ENCODE peak calls at places on chromosomes 7 and 10, in eight cellular contexts. One of them, this sample, is unnamed.

GRCh38 chr7:90594791-90595317 is 1.3 kb upstream of the CDK14 start:
- DNase-seq in RWPE2: peak
- DNase-seq in tibial artery: peak
- DNase-seq in stomach: no peak
- DNase-seq in heart left ventricle: peak
- DNase-seq in Peyer's patch: no peak
- DNase-seq in neural progenitor cell: peak
- DNase-seq in fibroblast of lung: peak
- DNase-seq in this sample: no peak

GRCh38 chr10:6083523-6084475 is 5.0 kb upstream of the RBM17 start:
- DNase-seq in heart left ventricle: no peak
- DNase-seq in RWPE2: no peak
- DNase-seq in neural progenitor cell: no peak
- DNase-seq in fibroblast of lung: no peak
- DNase-seq in stomach: no peak
- DNase-seq in tibial artery: no peak
- DNase-seq in Peyer's patch: no peak
- DNase-seq in this sample: peak

GRCh38 chr10:78277734-78278404 is 244.2 kb downstream of the RPS24 start:
- DNase-seq in tibial artery: peak
- DNase-seq in Peyer's patch: no peak
- DNase-seq in heart left ventricle: peak
- DNase-seq in fibroblast of lung: peak
- DNase-seq in neural progenitor cell: no peak
- DNase-seq in RWPE2: no peak
- DNase-seq in stomach: no peak
- DNase-seq in this sample: no peak

GRCh38 chr7:100465702-100466311 is 1.7 kb upstream of the SPACDR start:
- DNase-seq in neural progenitor cell: peak
- DNase-seq in stomach: peak
- DNase-seq in Peyer's patch: no peak
- DNase-seq in heart left ventricle: peak
- DNase-seq in RWPE2: no peak
- DNase-seq in fibroblast of lung: peak
- DNase-seq in tibial artery: peak
- DNase-seq in this sample: no peak

GRCh38 chr7:157576415-157576814 is 239.6 kb downstream of the DNAJB6 start:
- DNase-seq in RWPE2: no peak
- DNase-seq in fibroblast of lung: no peak
- DNase-seq in stomach: no peak
- DNase-seq in Peyer's patch: peak
- DNase-seq in tibial artery: no peak
- DNase-seq in neural progenitor cell: no peak
- DNase-seq in heart left ventricle: peak
- DNase-seq in this sample: peak

GRCh38 chr10:74150151-74151056 is at the start of gene AP3M1:
- DNase-seq in stomach: peak
- DNase-seq in Peyer's patch: peak
- DNase-seq in tibial artery: peak
- DNase-seq in heart left ventricle: peak
- DNase-seq in fibroblast of lung: no peak
- DNase-seq in RWPE2: peak
- DNase-seq in neural progenitor cell: peak
- DNase-seq in this sample: no peak

GRCh38 chr10:60853672-60854071 is 75.4 kb downstream of the CDK1 start:
- DNase-seq in neural progenitor cell: no peak
- DNase-seq in RWPE2: no peak
- DNase-seq in Peyer's patch: no peak
- DNase-seq in tibial artery: no peak
- DNase-seq in heart left ventricle: no peak
- DNase-seq in fibroblast of lung: no peak
- DNase-seq in stomach: no peak
- DNase-seq in this sample: no peak

GRCh38 chr10:30750971-30751677 is 121.6 kb upstream of the LYZL2 start:
- DNase-seq in tibial artery: no peak
- DNase-seq in stomach: no peak
- DNase-seq in RWPE2: no peak
- DNase-seq in fibroblast of lung: no peak
- DNase-seq in neural progenitor cell: no peak
- DNase-seq in Peyer's patch: no peak
- DNase-seq in heart left ventricle: no peak
- DNase-seq in this sample: no peak

GRCh38 chr10:35413985-35414861 is 77.9 kb downstream of the CCNY start:
- DNase-seq in RWPE2: no peak
- DNase-seq in tibial artery: no peak
- DNase-seq in heart left ventricle: no peak
- DNase-seq in Peyer's patch: no peak
- DNase-seq in fibroblast of lung: no peak
- DNase-seq in neural progenitor cell: no peak
- DNase-seq in stomach: no peak
- DNase-seq in this sample: no peak

GRCh38 chr10:107814865-107815487 is 650.5 kb upstream of the SORCS1 start:
- DNase-seq in Peyer's patch: no peak
- DNase-seq in fibroblast of lung: peak
- DNase-seq in RWPE2: no peak
- DNase-seq in stomach: peak
- DNase-seq in heart left ventricle: peak
- DNase-seq in tibial artery: peak
- DNase-seq in neural progenitor cell: peak
- DNase-seq in this sample: no peak

GRCh38 chr7:50342616-50343114 is 38.1 kb downstream of the IKZF1 start:
- DNase-seq in Peyer's patch: no peak
- DNase-seq in RWPE2: no peak
- DNase-seq in stomach: no peak
- DNase-seq in heart left ventricle: no peak
- DNase-seq in neural progenitor cell: peak
- DNase-seq in fibroblast of lung: no peak
- DNase-seq in tibial artery: no peak
- DNase-seq in this sample: peak

GRCh38 chr10:77784856-77785255 is 141.7 kb downstream of the DLG5 start:
- DNase-seq in heart left ventricle: no peak
- DNase-seq in Peyer's patch: no peak
- DNase-seq in stomach: no peak
- DNase-seq in RWPE2: no peak
- DNase-seq in fibroblast of lung: peak
- DNase-seq in tibial artery: no peak
- DNase-seq in neural progenitor cell: no peak
- DNase-seq in this sample: no peak

GRCh38 chr7:42269161-42269560 is 32.2 kb upstream of the GLI3 start:
- DNase-seq in RWPE2: no peak
- DNase-seq in fibroblast of lung: no peak
- DNase-seq in tibial artery: no peak
- DNase-seq in stomach: no peak
- DNase-seq in heart left ventricle: no peak
- DNase-seq in Peyer's patch: no peak
- DNase-seq in neural progenitor cell: no peak
- DNase-seq in this sample: no peak

GRCh38 chr10:104309980-104310978 is 28.0 kb downstream of the ITPRIP start:
- DNase-seq in stomach: peak
- DNase-seq in neural progenitor cell: no peak
- DNase-seq in Peyer's patch: no peak
- DNase-seq in RWPE2: no peak
- DNase-seq in fibroblast of lung: peak
- DNase-seq in tibial artery: peak
- DNase-seq in heart left ventricle: peak
- DNase-seq in this sample: no peak

GRCh38 chr7:11667071-11667809 is 164.8 kb downstream of the THSD7A start:
- DNase-seq in Peyer's patch: no peak
- DNase-seq in tibial artery: no peak
- DNase-seq in stomach: no peak
- DNase-seq in fibroblast of lung: no peak
- DNase-seq in RWPE2: no peak
- DNase-seq in neural progenitor cell: no peak
- DNase-seq in heart left ventricle: no peak
- DNase-seq in this sample: no peak

GRCh38 chr7:6106140-6106904 is 75.1 kb downstream of the ANKRD61 start:
- DNase-seq in neural progenitor cell: peak
- DNase-seq in heart left ventricle: no peak
- DNase-seq in fibroblast of lung: peak
- DNase-seq in tibial artery: no peak
- DNase-seq in RWPE2: no peak
- DNase-seq in stomach: no peak
- DNase-seq in Peyer's patch: peak
- DNase-seq in this sample: peak

DNA sequence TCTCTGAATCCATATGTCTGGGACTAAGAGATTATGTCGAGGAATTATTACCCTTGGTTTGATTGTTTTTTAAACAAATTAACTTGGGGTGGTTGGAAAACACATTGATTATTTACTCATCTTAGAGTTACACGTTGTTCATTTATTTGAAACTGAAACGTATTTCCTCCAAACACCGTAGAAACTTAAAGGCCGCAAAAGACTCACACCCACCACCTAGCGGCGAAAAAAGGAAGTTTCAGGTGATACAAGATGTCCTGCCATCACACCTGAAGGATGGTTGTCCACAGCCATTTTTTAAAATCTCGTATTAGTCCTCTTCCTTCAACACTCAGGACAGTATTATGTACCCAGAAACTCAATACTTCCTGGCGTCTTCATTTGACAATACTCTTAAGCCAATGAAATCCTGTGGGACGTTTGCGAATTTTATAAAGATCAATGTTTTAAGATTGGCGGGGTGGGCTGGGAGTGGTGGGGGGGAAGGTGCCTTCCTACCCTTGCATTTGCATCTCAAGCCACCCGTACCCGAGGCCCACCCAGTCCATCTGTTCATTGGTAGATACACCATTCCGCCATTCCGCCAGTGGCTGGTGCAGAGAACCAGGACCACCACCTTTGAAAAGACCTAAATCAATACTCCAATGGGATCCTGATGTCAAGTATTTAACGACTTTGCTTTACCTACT is 1.4 kb upstream of the LCOR start:
- DNase-seq in fibroblast of lung: peak
- DNase-seq in tibial artery: peak
- DNase-seq in neural progenitor cell: peak
- DNase-seq in Peyer's patch: peak
- DNase-seq in RWPE2: no peak
- DNase-seq in stomach: peak
- DNase-seq in heart left ventricle: peak
- DNase-seq in this sample: peak
- H3K27ac ChIP-seq in fibroblast of lung: no peak
- H3K27ac ChIP-seq in tibial artery: no peak
- H3K27ac ChIP-seq in neural progenitor cell: no peak
- H3K27ac ChIP-seq in Peyer's patch: peak
- H3K27ac ChIP-seq in RWPE2: peak
- H3K27ac ChIP-seq in stomach: peak
- H3K27ac ChIP-seq in heart left ventricle: peak
- H3K27ac ChIP-seq in this sample: peak

DNA sequence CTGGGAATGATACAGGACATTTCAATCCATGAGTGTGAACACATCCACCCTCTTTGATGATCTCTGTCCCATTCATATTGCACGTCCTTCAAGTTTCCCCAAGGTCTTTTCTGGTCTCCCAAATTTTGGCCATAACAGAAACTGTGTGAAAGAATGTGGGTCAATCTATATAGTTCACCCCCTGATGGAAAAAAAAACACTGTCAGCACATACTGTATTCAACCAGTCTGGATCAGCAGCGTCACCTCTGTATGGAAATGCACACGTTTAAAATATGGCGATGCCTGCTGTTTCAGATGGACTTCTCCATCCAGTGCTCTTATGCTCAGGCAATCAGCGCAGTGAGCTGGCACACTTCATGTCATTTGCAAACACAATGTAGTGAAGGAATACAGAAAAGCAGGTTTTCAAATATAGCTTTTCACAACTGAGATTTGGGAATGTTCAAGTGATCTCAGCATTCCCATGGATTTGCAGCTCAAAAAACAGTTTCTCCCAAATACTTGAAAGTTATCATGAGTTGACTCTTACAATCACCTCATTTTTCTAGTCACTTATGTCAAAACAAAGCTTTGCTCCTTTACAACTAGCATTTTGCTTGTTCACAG is 61.2 kb downstream of the FAM13C start:
- DNase-seq in Peyer's patch: no peak
- DNase-seq in fibroblast of lung: peak
- DNase-seq in tibial artery: no peak
- DNase-seq in stomach: no peak
- DNase-seq in neural progenitor cell: no peak
- DNase-seq in heart left ventricle: no peak
- DNase-seq in RWPE2: no peak
- DNase-seq in this sample: no peak
- H3K27ac ChIP-seq in Peyer's patch: no peak
- H3K27ac ChIP-seq in fibroblast of lung: no peak
- H3K27ac ChIP-seq in tibial artery: no peak
- H3K27ac ChIP-seq in stomach: no peak
- H3K27ac ChIP-seq in neural progenitor cell: no peak
- H3K27ac ChIP-seq in heart left ventricle: no peak
- H3K27ac ChIP-seq in RWPE2: no peak
- H3K27ac ChIP-seq in this sample: no peak

GRCh38 chr7:95646350-95646749 is 50.0 kb upstream of the PDK4 start:
- DNase-seq in stomach: no peak
- DNase-seq in Peyer's patch: no peak
- DNase-seq in heart left ventricle: no peak
- DNase-seq in fibroblast of lung: no peak
- DNase-seq in neural progenitor cell: no peak
- DNase-seq in RWPE2: no peak
- DNase-seq in tibial artery: no peak
- DNase-seq in this sample: no peak
- H3K27ac ChIP-seq in stomach: no peak
- H3K27ac ChIP-seq in Peyer's patch: no peak
- H3K27ac ChIP-seq in heart left ventricle: no peak
- H3K27ac ChIP-seq in fibroblast of lung: no peak
- H3K27ac ChIP-seq in neural progenitor cell: no peak
- H3K27ac ChIP-seq in RWPE2: no peak
- H3K27ac ChIP-seq in tibial artery: no peak
- H3K27ac ChIP-seq in this sample: no peak

DNA sequence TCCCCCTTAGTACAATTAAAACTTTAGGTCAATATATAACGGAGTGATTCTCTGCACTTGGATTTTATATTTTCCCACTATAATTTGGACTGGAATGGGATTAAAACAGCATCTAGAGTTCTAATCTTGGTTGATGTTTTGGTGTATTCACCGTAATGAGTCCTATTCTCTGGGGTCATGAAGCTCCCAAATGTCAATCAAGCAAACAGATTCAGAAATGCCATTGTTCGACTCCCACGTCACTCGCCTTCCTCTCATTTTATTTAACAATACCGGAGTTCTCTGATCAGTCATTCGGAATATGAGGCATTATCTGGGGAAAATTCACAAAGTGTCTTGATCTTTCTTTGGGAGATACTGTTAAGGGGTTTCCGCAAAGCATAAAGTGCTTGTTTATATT is 26.5 kb downstream of the SKIDA1 start:
- DNase-seq in stomach: no peak
- DNase-seq in Peyer's patch: no peak
- DNase-seq in RWPE2: no peak
- DNase-seq in heart left ventricle: no peak
- DNase-seq in tibial artery: no peak
- DNase-seq in fibroblast of lung: no peak
- DNase-seq in neural progenitor cell: peak
- DNase-seq in this sample: no peak
- H3K27ac ChIP-seq in stomach: no peak
- H3K27ac ChIP-seq in Peyer's patch: no peak
- H3K27ac ChIP-seq in RWPE2: no peak
- H3K27ac ChIP-seq in heart left ventricle: no peak
- H3K27ac ChIP-seq in tibial artery: no peak
- H3K27ac ChIP-seq in fibroblast of lung: no peak
- H3K27ac ChIP-seq in neural progenitor cell: no peak
- H3K27ac ChIP-seq in this sample: no peak

DNA sequence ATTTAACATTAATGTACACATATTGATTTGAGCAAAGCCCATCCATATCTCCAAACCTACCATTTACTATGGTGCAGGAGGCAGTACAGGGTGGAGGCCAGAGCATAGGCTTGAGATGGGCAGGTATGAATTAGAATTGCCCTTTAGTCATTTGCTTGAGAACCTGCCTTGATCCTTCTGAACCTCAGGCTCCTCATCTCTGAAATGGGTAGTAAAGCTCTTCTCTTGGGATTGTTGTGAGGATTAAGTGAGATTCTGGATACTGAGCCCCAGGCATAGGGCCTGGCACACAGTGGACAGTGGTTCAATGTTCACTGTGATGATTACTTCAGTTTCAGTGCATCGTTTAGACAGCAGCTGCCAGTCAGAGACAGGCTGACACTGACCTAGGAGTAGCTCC is 5.0 kb upstream of the ATXN7L1 start:
- DNase-seq in heart left ventricle: no peak
- DNase-seq in stomach: no peak
- DNase-seq in RWPE2: no peak
- DNase-seq in Peyer's patch: no peak
- DNase-seq in fibroblast of lung: no peak
- DNase-seq in tibial artery: no peak
- DNase-seq in neural progenitor cell: no peak
- DNase-seq in this sample: no peak
- H3K27ac ChIP-seq in heart left ventricle: no peak
- H3K27ac ChIP-seq in stomach: no peak
- H3K27ac ChIP-seq in RWPE2: no peak
- H3K27ac ChIP-seq in Peyer's patch: no peak
- H3K27ac ChIP-seq in fibroblast of lung: no peak
- H3K27ac ChIP-seq in tibial artery: no peak
- H3K27ac ChIP-seq in neural progenitor cell: no peak
- H3K27ac ChIP-seq in this sample: no peak